ENCODE peak calls at places on chromosome 7, in ten cellular contexts. C is HFF-Myc, G is NCI-H2029 treated with DMSO at 0.1 percent for 48 hours, N is kidney glomerular epithelial cell, K is H9, U is left ventricle myocardium inferior, W is NCI-H1105, E is BJ, O is Ammon's horn, A is GDM1. Y is an unnamed sample.

GRCh38 chr7:2099036-2099957 is 133.4 kb downstream of the MAD1L1 start:
- DNase-seq in U (no peak), C (no peak), K (no peak), G (no peak), A (no peak), N (no peak), E (no peak), O (no peak), W (no peak), Y (no peak)

GRCh38 chr7:105652359-105652993 is 71.2 kb upstream of the EFCAB10 start:
- DNase-seq in U (peak; percentile 74), K (peak; percentile 91), C (peak; percentile 35), E (no peak), A (peak; percentile 37), O (peak; percentile 88), N (peak; percentile 36), G (peak; percentile 80), W (peak; percentile 54), Y (peak; percentile 67)

GRCh38 chr7:138303230-138304070 is 156.6 kb upstream of the TRIM24 start:
- DNase-seq in W (no peak), G (no peak), A (no peak), O (peak; percentile 3), U (no peak), C (no peak), K (no peak), N (no peak), E (no peak), Y (no peak)

GRCh38 chr7:90227259-90227658 is 15.7 kb downstream of the STEAP2 start:
- DNase-seq in A (no peak), U (no peak), N (no peak), O (no peak), W (no peak), E (no peak), G (no peak), K (no peak), C (no peak), Y (no peak)

GRCh38 chr7:35839860-35840854 is 39.3 kb downstream of the SEPTIN7 start:
- DNase-seq in W (no peak), N (peak; percentile 10), G (no peak), E (peak; percentile 53), K (no peak), O (no peak), A (no peak), U (no peak), C (peak; percentile 22), Y (no peak)

GRCh38 chr7:11548532-11548931 is 283.5 kb downstream of the THSD7A start:
- DNase-seq in C (no peak), N (no peak), O (no peak), A (no peak), E (no peak), G (no peak), U (no peak), W (no peak), K (no peak), Y (no peak)

GRCh38 chr7:149846436-149847046 is 8.4 kb downstream of the ZNF862 start:
- DNase-seq in G (no peak), C (no peak), K (no peak), O (no peak), W (no peak), E (no peak), A (no peak), N (no peak), U (no peak), Y (no peak)

GRCh38 chr7:119177863-119178262 is 953.4 kb downstream of the ANKRD7 start:
- DNase-seq in A (no peak), C (no peak), O (no peak), K (no peak), W (no peak), U (no peak), G (no peak), E (no peak), N (no peak), Y (no peak)

GRCh38 chr7:76403780-76404494 is 5.6 kb downstream of the SSC4D start:
- DNase-seq in A (peak; percentile 72), N (no peak), G (no peak), U (no peak), W (no peak), E (no peak), K (no peak), O (peak; percentile 63), C (no peak), Y (peak; percentile 63)

GRCh38 chr7:151408839-151409554 is 841 bp downstream of the WDR86 start:
- DNase-seq in W (no peak), G (peak; percentile 20), A (no peak), N (no peak), U (no peak), O (no peak), E (no peak), K (peak; percentile 60), C (no peak), Y (peak; percentile 51)

GRCh38 chr7:36312064-36312914 is 77.4 kb upstream of the ANLN start:
- DNase-seq in E (no peak), N (no peak), O (no peak), U (no peak), A (no peak), W (no peak), G (peak; percentile 73), C (no peak), K (peak; percentile 79), Y (peak; percentile 87)

GRCh38 chr7:131087756-131088658 is 239.7 kb upstream of the MKLN1 start:
- DNase-seq in C (no peak), N (peak; percentile 20), K (no peak), A (no peak), O (no peak), G (no peak), W (no peak), E (no peak), U (no peak), Y (peak; percentile 52)

GRCh38 chr7:9698375-9698774 is 1265.0 kb downstream of the NXPH1 start:
- DNase-seq in G (no peak), C (no peak), U (no peak), E (no peak), N (no peak), A (no peak), W (no peak), O (no peak), K (no peak), Y (no peak)

GRCh38 chr7:140230862-140231778 is 54.3 kb upstream of the KDM7A start:
- DNase-seq in A (no peak), U (peak; percentile 42), W (peak; percentile 48), E (no peak), N (no peak), C (no peak), O (no peak), G (peak; percentile 54), K (peak; percentile 97), Y (peak; percentile 89)